ENCODE peak calls at places on chromosomes 16 and 17, in ten cellular contexts. M is neural progenitor cell, H is GM23338, Q is heart right ventricle, O is uterus, K is esophagus squamous epithelium, P is psoas muscle, T is adrenal gland, B is colonic mucosa, R is sigmoid colon. N is an unnamed sample.

GRCh38 chr17:62911106-62911505 is 54.9 kb upstream of the TANC2 start:
- DNase-seq in M (no peak), H (no peak), Q (no peak), O (no peak), K (no peak), P (no peak), T (no peak), B (no peak), R (no peak), N (no peak)

GRCh38 chr16:31869511-31870201 is 4.0 kb upstream of the ZNF267 start:
- DNase-seq in M (no peak), H (peak; percentile 17), Q (peak; percentile 53), O (no peak), K (no peak), P (no peak), T (peak; percentile 48), B (peak; percentile 56), R (no peak), N (no peak)

GRCh38 chr17:40361063-40361924 is 3.2 kb downstream of the GJD3 start:
- DNase-seq in M (no peak), H (peak; percentile 58), Q (no peak), O (no peak), K (no peak), P (peak; percentile 38), T (no peak), B (no peak), R (peak; percentile 53), N (no peak)

GRCh38 chr16:24255446-24256352 is at the start of gene CACNG3:
- DNase-seq in M (peak; percentile 99), H (peak; percentile 99), Q (peak; percentile 36), O (no peak), K (no peak), P (no peak), T (peak; percentile 21), B (peak; percentile 31), R (no peak), N (no peak)

GRCh38 chr17:40358323-40359038 is 6.1 kb downstream of the GJD3 start:
- DNase-seq in M (peak; percentile 91), H (peak; percentile 94), Q (peak; percentile 88), O (peak; percentile 90), K (no peak), P (peak; percentile 93), T (peak; percentile 95), B (peak; percentile 94), R (peak; percentile 95), N (peak; percentile 92)

GRCh38 chr16:3087243-3087791 is 11.8 kb downstream of the ZSCAN10 start:
- DNase-seq in M (peak; percentile 57), H (peak; percentile 48), Q (peak; percentile 60), O (peak; percentile 41), K (no peak), P (peak; percentile 72), T (peak; percentile 42), B (no peak), R (no peak), N (no peak)

GRCh38 chr16:2196162-2196980 is at the start of gene CASKIN1:
- DNase-seq in M (peak; percentile 81), H (peak; percentile 69), Q (no peak), O (no peak), K (no peak), P (no peak), T (no peak), B (no peak), R (no peak), N (no peak)

GRCh38 chr17:73595068-73595865 is 49.0 kb downstream of the SDK2 start:
- DNase-seq in M (peak; percentile 64), H (peak; percentile 72), Q (peak; percentile 17), O (no peak), K (no peak), P (no peak), T (peak; percentile 24), B (peak; percentile 53), R (no peak), N (no peak)

GRCh38 chr16:50680907-50681885 is at the start of gene SNX20:
- DNase-seq in M (no peak), H (no peak), Q (no peak), O (no peak), K (no peak), P (no peak), T (no peak), B (peak; percentile 46), R (no peak), N (no peak)

GRCh38 chr16:81004646-81005353 is 1.9 kb downstream of the CMC2 start:
- DNase-seq in M (peak; percentile 75), H (peak; percentile 82), Q (peak; percentile 46), O (peak; percentile 24), K (no peak), P (no peak), T (peak; percentile 38), B (peak; percentile 53), R (no peak), N (no peak)

GRCh38 chr16:35562471-35562870 is 2103.1 kb downstream of the TP53TG3F start:
- DNase-seq in M (no peak), H (no peak), Q (no peak), O (no peak), K (no peak), P (no peak), T (no peak), B (no peak), R (no peak), N (no peak)

GRCh38 chr16:26111900-26112299 is 420.1 kb downstream of the HS3ST4 start:
- DNase-seq in M (peak; percentile 17), H (peak; percentile 19), Q (no peak), O (no peak), K (no peak), P (no peak), T (no peak), B (no peak), R (no peak), N (no peak)

GRCh38 chr17:56624315-56624714 is 30.8 kb downstream of the NOG start:
- DNase-seq in M (no peak), H (no peak), Q (no peak), O (no peak), K (no peak), P (no peak), T (no peak), B (no peak), R (no peak), N (no peak)

GRCh38 chr16:2039286-2040030 is 8.2 kb downstream of the NTHL1 start:
- DNase-seq in M (no peak), H (no peak), Q (peak; percentile 93), O (peak; percentile 80), K (no peak), P (peak; percentile 86), T (peak; percentile 56), B (peak; percentile 79), R (peak; percentile 96), N (peak; percentile 79)

GRCh38 chr17:17950806-17951205 is 21.4 kb downstream of the TOM1L2 start:
- DNase-seq in M (no peak), H (peak; percentile 64), Q (no peak), O (no peak), K (no peak), P (no peak), T (no peak), B (no peak), R (no peak), N (no peak)
- TF ChIP-seq CTCF in M (peak; percentile 22), H (peak; percentile 60), Q (no peak), O (no peak), K (no peak), P (no peak), T (no peak), B (no peak), R (no peak), N (no peak)

GRCh38 chr16:27320261-27321012 is 6.7 kb downstream of the IL4R start:
- DNase-seq in M (no peak), H (no peak), Q (no peak), O (peak; percentile 34), K (no peak), P (no peak), T (no peak), B (no peak), R (peak; percentile 72), N (no peak)
- H3K4me1 ChIP-seq in M (peaks cover under 1% of the 10 kb centered on the region), H (peaks cover 34% of the 10 kb centered on the region), Q (peaks cover 24% of the 10 kb centered on the region), O (peaks cover 10% of the 10 kb centered on the region), K (peaks cover 100% of the 10 kb centered on the region), P (no peaks in the 10 kb centered on the region), T (peaks cover 58% of the 10 kb centered on the region), B (peaks cover 24% of the 10 kb centered on the region), R (peaks cover 90% of the 10 kb centered on the region), N (peaks cover 74% of the 10 kb centered on the region)

GRCh38 chr17:76713765-76714164 is 3.0 kb upstream of the MXRA7 start:
- DNase-seq in M (no peak), H (no peak), Q (no peak), O (no peak), K (no peak), P (peak; percentile 14), T (no peak), B (no peak), R (no peak), N (no peak)
- H3K36me3 ChIP-seq in M (no peaks in the 10 kb centered on the region), H (peaks cover 12% of the 10 kb centered on the region), Q (peaks cover 15% of the 10 kb centered on the region), O (no peaks in the 10 kb centered on the region), K (peaks cover 24% of the 10 kb centered on the region), P (peaks cover 2% of the 10 kb centered on the region), T (no peaks in the 10 kb centered on the region), B (peaks cover 13% of the 10 kb centered on the region), R (peaks cover 38% of the 10 kb centered on the region), N (peaks cover 46% of the 10 kb centered on the region)

GRCh38 chr16:71895679-71896385 is 501 bp downstream of the IST1 start:
- DNase-seq in M (peak; percentile 42), H (peak; percentile 50), Q (peak; percentile 29), O (no peak), K (no peak), P (peak; percentile 69), T (peak; percentile 51), B (peak; percentile 48), R (peak; percentile 68), N (no peak)

GRCh38 chr16:71893888-71894228 is 1.5 kb upstream of the IST1 start:
- DNase-seq in M (no peak), H (no peak), Q (no peak), O (no peak), K (no peak), P (no peak), T (no peak), B (no peak), R (no peak), N (no peak)

GRCh38 chr16:71894921-71895678 is at the start of gene IST1:
- DNase-seq in M (peak; percentile 99), H (peak; percentile 99), Q (peak; percentile 99), O (peak; percentile 98), K (peak; percentile 94), P (peak; percentile 99), T (peak; percentile 99), B (peak; percentile 97), R (peak; percentile 99), N (peak; percentile 98)

GRCh38 chr16:71896688-71897368 is 1.5 kb downstream of the IST1 start:
- DNase-seq in M (peak; percentile 13), H (no peak), Q (no peak), O (no peak), K (no peak), P (no peak), T (no peak), B (no peak), R (no peak), N (no peak)

GRCh38 chr16:71894229-71894920 is 956 bp upstream of the IST1 start:
- DNase-seq in M (peak; percentile 79), H (peak; percentile 85), Q (peak; percentile 49), O (peak; percentile 52), K (no peak), P (no peak), T (peak; percentile 57), B (peak; percentile 70), R (peak; percentile 79), N (no peak)
- TF ChIP-seq CTCF in M (peak; percentile 7), H (peak; percentile 38), Q (no peak), O (no peak), K (no peak), P (no peak), T (no peak), B (no peak), R (no peak), N (no peak)

GRCh38 chr17:82901836-82902235 is 62.0 kb upstream of the ZNF750 start:
- DNase-seq in M (no peak), H (no peak), Q (no peak), O (no peak), K (no peak), P (no peak), T (no peak), B (no peak), R (no peak), N (no peak)
- H3K4me1 ChIP-seq in M (no peaks in the 10 kb centered on the region), H (no peaks in the 10 kb centered on the region), Q (no peaks in the 10 kb centered on the region), O (no peaks in the 10 kb centered on the region), K (no peaks in the 10 kb centered on the region), P (peaks cover 17% of the 10 kb centered on the region), T (no peaks in the 10 kb centered on the region), B (no peaks in the 10 kb centered on the region), R (no peaks in the 10 kb centered on the region), N (no peaks in the 10 kb centered on the region)

N was measured in suprapubic skin.